ENCODE peak calls at places on chromosomes 2 and 18, in four cellular contexts. R, B, K and C are unnamed samples. For H3K79me1, the result is how much of the 10 kb centered on the place peaks cover.

GRCh38 chr2:118747637-118748036 is 99.8 kb downstream of the EN1 start:
- DNase-seq in K (no peak), B (no peak), R (no peak), C (no peak)

GRCh38 chr2:237791977-237792727 is 6.4 kb upstream of the RBM44 start:
- DNase-seq in R (peak), K (no peak), B (peak), C (peak)

GRCh38 chr2:196915512-196916189 is 10.9 kb downstream of the PGAP1 start:
- DNase-seq in K (no peak), B (no peak), R (no peak), C (no peak)

GRCh38 chr18:45619062-45619825 is 4.0 kb downstream of the SLC14A2 start:
- DNase-seq in B (no peak), K (no peak), R (no peak), C (no peak)

GRCh38 chr2:27441226-27441926 is 805 bp upstream of the KRTCAP3 start:
- DNase-seq in B (no peak), K (no peak), R (no peak), C (no peak)

GRCh38 chr2:62116983-62117382 is 78.9 kb upstream of the B3GNT2 start:
- DNase-seq in R (no peak), B (no peak), K (no peak), C (no peak)

GRCh38 chr18:55031164-55031563 is 71.9 kb upstream of the CCDC68 start:
- DNase-seq in K (no peak), R (no peak), B (no peak), C (no peak)

GRCh38 chr18:54043484-54044256 is 180.8 kb downstream of the MBD2 start:
- DNase-seq in B (no peak), R (no peak), K (no peak), C (no peak)

GRCh38 chr2:113196839-113197238 is 23.1 kb downstream of the PSD4 start:
- DNase-seq in B (no peak), R (no peak), K (no peak), C (no peak)

GRCh38 chr2:192123847-192124246 is 70.9 kb downstream of the TMEFF2 start:
- DNase-seq in R (peak), K (no peak), B (no peak), C (no peak)

GRCh38 chr2:108376774-108377173 is 980 bp upstream of the SULT1C4 start:
- DNase-seq in B (no peak), R (no peak), K (no peak), C (no peak)

GRCh38 chr2:207311316-207312005 is 145.7 kb upstream of the KLF7 start:
- DNase-seq in K (no peak), B (peak), R (peak), C (peak)

GRCh38 chr2:200077838-200078237 is 122.5 kb downstream of the MAIP1 start:
- DNase-seq in B (peak), R (peak), K (no peak), C (no peak)

GRCh38 chr2:224909885-224910517 is 132.3 kb downstream of the DOCK10 start:
- DNase-seq in R (peak), B (peak), K (no peak), C (peak)

GRCh38 chr2:216075510-216076485 is 5.8 kb downstream of the PECR start:
- DNase-seq in K (no peak), R (no peak), B (no peak), C (no peak)
- H3K79me1 ChIP-seq in K (under half), R (under half), B (under half), C (under half)

GRCh38 chr2:47032773-47033101 is 117.1 kb upstream of the MCFD2 start:
- DNase-seq in B (no peak), R (no peak), K (no peak), C (no peak)
- H3K79me1 ChIP-seq in B (under half), R (under half), K (under half), C (under half)

DNA sequence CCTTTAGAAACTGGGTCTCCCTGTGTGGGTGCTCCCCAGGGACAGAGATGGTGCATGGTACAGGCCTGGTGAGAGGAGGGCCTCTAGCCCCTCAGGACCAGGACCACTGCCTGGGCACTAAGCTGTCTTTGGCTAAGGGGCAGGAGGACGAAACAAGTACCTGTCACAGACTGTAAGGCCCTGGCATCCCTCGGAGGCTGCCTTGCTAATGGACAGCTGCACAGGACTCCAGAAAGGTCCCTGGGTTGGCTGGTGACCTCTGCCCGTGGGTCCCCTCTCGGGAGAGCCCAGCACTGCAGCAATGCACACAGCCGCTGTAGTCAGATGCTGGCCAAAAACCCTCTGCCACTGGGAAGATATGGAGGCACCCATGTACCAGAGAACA is 14.3 kb downstream of the HS6ST1 start:
- DNase-seq in K (no peak), B (no peak), R (no peak), C (no peak)
- H3K79me1 ChIP-seq in K (under half), B (under half), R (half or more), C (half or more)

DNA sequence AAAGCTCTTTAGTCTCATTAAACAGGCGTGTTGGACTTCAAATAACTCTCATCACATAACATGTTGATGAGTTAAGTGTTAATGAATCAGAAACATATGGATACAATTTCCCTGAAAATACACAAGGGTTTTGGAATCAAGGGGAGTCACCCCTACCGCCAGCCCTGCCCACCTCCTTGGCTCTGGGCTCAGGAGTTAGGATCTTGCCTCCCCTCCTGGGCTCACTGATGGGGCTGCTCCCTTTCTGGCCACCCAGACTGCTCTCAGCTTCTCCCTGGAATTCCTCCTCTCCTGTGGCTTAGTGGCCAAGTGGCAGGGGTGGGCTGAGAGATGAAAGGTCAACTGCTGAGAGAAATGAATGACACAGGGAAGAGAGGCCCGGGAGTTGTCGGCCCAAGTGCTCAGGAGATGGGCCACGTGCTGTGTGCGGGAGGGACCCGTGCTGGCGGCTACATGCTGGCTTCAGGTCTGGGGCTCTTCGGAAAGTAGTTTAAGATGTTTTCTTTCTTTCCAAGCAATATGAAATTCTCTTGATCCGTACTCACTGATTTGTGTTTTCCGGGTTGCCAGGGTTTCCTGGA is 55.8 kb upstream of the TNP1 start:
- DNase-seq in B (no peak), K (no peak), R (no peak), C (no peak)
- H3K79me1 ChIP-seq in B (under half), K (under half), R (under half), C (under half)